ENCODE peak calls at places on chromosomes 12 and 14, in eight cellular contexts. T, K, H, E, I, F, S and U are unnamed samples.

GRCh38 chr14:104177411-104177810 is 39.0 kb downstream of the KIF26A start:
- DNase-seq in T (no peak), K (no peak), H (no peak), E (no peak), I (no peak), F (no peak), S (no peak), U (no peak)

GRCh38 chr12:49615725-49616124 is 7.6 kb upstream of the PRPF40B start:
- DNase-seq in T (no peak), K (no peak), H (no peak), E (no peak), I (no peak), F (no peak), S (no peak), U (no peak)

GRCh38 chr12:129145381-129145780 is 292.1 kb downstream of the GLT1D1 start:
- DNase-seq in T (no peak), K (no peak), H (no peak), E (no peak), I (no peak), F (no peak), S (no peak), U (no peak)

GRCh38 chr14:69559581-69560011 is 15.1 kb downstream of the CCDC177 start:
- DNase-seq in T (no peak), K (no peak), H (no peak), E (no peak), I (no peak), F (no peak), S (no peak), U (no peak)

GRCh38 chr12:45184145-45184958 is 31.5 kb upstream of the ANO6 start:
- DNase-seq in T (no peak), K (no peak), H (no peak), E (no peak), I (no peak), F (no peak), S (no peak), U (no peak)

GRCh38 chr12:54657048-54657696 is 9.0 kb upstream of the DCD start:
- DNase-seq in T (no peak), K (no peak), H (no peak), E (no peak), I (no peak), F (no peak), S (peak; percentile 15), U (no peak)

GRCh38 chr14:31261859-31262739 is 54.5 kb upstream of the HECTD1 start:
- DNase-seq in T (no peak), K (no peak), H (peak; percentile 65), E (peak; percentile 77), I (peak; percentile 22), F (no peak), S (no peak), U (no peak)

GRCh38 chr14:78835909-78836308 is 665.7 kb downstream of the NRXN3 start:
- DNase-seq in T (no peak), K (no peak), H (no peak), E (no peak), I (no peak), F (no peak), S (no peak), U (no peak)

GRCh38 chr12:5200276-5201087 is 156.8 kb downstream of the KCNA5 start:
- DNase-seq in T (peak; percentile 79), K (peak; percentile 70), H (no peak), E (peak; percentile 30), I (no peak), F (peak; percentile 38), S (peak; percentile 33), U (no peak)

GRCh38 chr12:90013409-90013808 is 304.8 kb upstream of the ATP2B1 start:
- DNase-seq in T (no peak), K (no peak), H (no peak), E (no peak), I (no peak), F (no peak), S (no peak), U (no peak)

GRCh38 chr14:104281768-104282301 is 143.4 kb downstream of the KIF26A start:
- DNase-seq in T (no peak), K (peak; percentile 54), H (peak; percentile 87), E (peak; percentile 14), I (no peak), F (peak; percentile 14), S (no peak), U (no peak)

GRCh38 chr12:88855301-88855700 is 275.0 kb upstream of the KITLG start:
- DNase-seq in T (no peak), K (no peak), H (no peak), E (no peak), I (no peak), F (no peak), S (peak; percentile 74), U (no peak)

GRCh38 chr14:103848720-103849077 is 1.3 kb upstream of the PPP1R13B start:
- DNase-seq in T (no peak), K (no peak), H (no peak), E (no peak), I (no peak), F (peak; percentile 46), S (no peak), U (no peak)

GRCh38 chr12:69150796-69151127 is 88.6 kb upstream of the CPSF6 start:
- DNase-seq in T (no peak), K (no peak), H (no peak), E (no peak), I (no peak), F (no peak), S (no peak), U (no peak)

GRCh38 chr12:112169086-112169872 is 43.9 kb downstream of the TRAFD1 start:
- DNase-seq in T (no peak), K (no peak), H (no peak), E (no peak), I (no peak), F (no peak), S (no peak), U (no peak)

GRCh38 chr12:6899837-6900519 is 4.6 kb upstream of the LRRC23 start:
- DNase-seq in T (peak; percentile 56), K (peak; percentile 80), H (no peak), E (peak; percentile 54), I (peak; percentile 36), F (peak; percentile 69), S (no peak), U (no peak)

GRCh38 chr14:28676481-28676880 is 90.1 kb upstream of the FOXG1 start:
- DNase-seq in T (no peak), K (no peak), H (no peak), E (no peak), I (no peak), F (no peak), S (no peak), U (no peak)

GRCh38 chr12:2375871-2376270 is 323.1 kb downstream of the CACNA1C start:
- DNase-seq in T (no peak), K (no peak), H (no peak), E (no peak), I (no peak), F (no peak), S (no peak), U (no peak)

GRCh38 chr14:59134307-59134706 is 54.2 kb upstream of the DAAM1 start:
- DNase-seq in T (no peak), K (no peak), H (no peak), E (no peak), I (no peak), F (no peak), S (no peak), U (no peak)

GRCh38 chr14:24334431-24335271 is at the start of gene ADCY4:
- DNase-seq in T (no peak), K (no peak), H (no peak), E (no peak), I (no peak), F (peak; percentile 78), S (no peak), U (no peak)

GRCh38 chr12:121025442-121026226 is 9.3 kb upstream of the C12orf43 start:
- DNase-seq in T (no peak), K (peak; percentile 45), H (peak; percentile 90), E (no peak), I (no peak), F (no peak), S (no peak), U (no peak)

GRCh38 chr14:70595443-70596185 is 4.8 kb downstream of the MED6 start:
- DNase-seq in T (peak; percentile 25), K (no peak), H (no peak), E (no peak), I (no peak), F (no peak), S (no peak), U (no peak)

GRCh38 chr12:89566615-89567014 is 40.8 kb upstream of the POC1B start:
- DNase-seq in T (no peak), K (no peak), H (no peak), E (no peak), I (no peak), F (no peak), S (no peak), U (no peak)

GRCh38 chr12:123387508-123388217 is 3.7 kb downstream of the KMT5A start:
- DNase-seq in T (no peak), K (no peak), H (no peak), E (peak; percentile 23), I (no peak), F (no peak), S (no peak), U (no peak)
- H3K4me1 ChIP-seq in T (peaks cover 31% of the 10 kb centered on the region), K (peaks cover 52% of the 10 kb centered on the region), H (peaks cover 21% of the 10 kb centered on the region), E (peaks cover 45% of the 10 kb centered on the region), I (peaks cover 58% of the 10 kb centered on the region), F (peaks cover 25% of the 10 kb centered on the region), S (peaks cover 10% of the 10 kb centered on the region), U (peaks cover 27% of the 10 kb centered on the region)

GRCh38 chr14:39548358-39548757 is 116.1 kb upstream of the FBXO33 start:
- DNase-seq in T (no peak), K (no peak), H (no peak), E (no peak), I (no peak), F (no peak), S (no peak), U (no peak)
- H3K9me3 ChIP-seq in T (no peaks in the 10 kb centered on the region), K (no peaks in the 10 kb centered on the region), H (no peaks in the 10 kb centered on the region), E (no peaks in the 10 kb centered on the region), I (no peaks in the 10 kb centered on the region), F (no peaks in the 10 kb centered on the region), S (no peaks in the 10 kb centered on the region), U (no peaks in the 10 kb centered on the region)

GRCh38 chr12:25962932-25963525 is 4.5 kb downstream of the RASSF8 start:
- DNase-seq in T (peak; percentile 28), K (no peak), H (no peak), E (no peak), I (no peak), F (no peak), S (no peak), U (no peak)
- H3K4me3 ChIP-seq in T (no peak overlapping the region), K (no peak overlapping the region), H (no peak overlapping the region), E (no peak overlapping the region), I (no peak overlapping the region), F (no peak overlapping the region), S (no peak overlapping the region), U (no peak overlapping the region)

GRCh38 chr12:52950553-52950952 is 1.6 kb downstream of the KRT18 start:
- DNase-seq in T (no peak), K (no peak), H (no peak), E (no peak), I (no peak), F (no peak), S (no peak), U (no peak)

GRCh38 chr12:52952082-52952801 is 3.3 kb downstream of the KRT18 start:
- DNase-seq in T (peak; percentile 60), K (peak; percentile 83), H (peak; percentile 72), E (peak; percentile 65), I (no peak), F (no peak), S (no peak), U (no peak)

GRCh38 chr12:52949413-52950331 is 754 bp downstream of the KRT18 start:
- DNase-seq in T (no peak), K (peak; percentile 73), H (no peak), E (peak; percentile 85), I (no peak), F (no peak), S (no peak), U (no peak)

GRCh38 chr12:52951640-52952039 is 2.7 kb downstream of the KRT18 start:
- DNase-seq in T (no peak), K (no peak), H (no peak), E (no peak), I (no peak), F (no peak), S (no peak), U (no peak)

GRCh38 chr12:52951126-52951525 is 2.2 kb downstream of the KRT18 start:
- DNase-seq in T (no peak), K (no peak), H (no peak), E (no peak), I (no peak), F (no peak), S (no peak), U (no peak)
- H3K4me1 ChIP-seq in T (peaks cover 9% of the 10 kb centered on the region), K (no peaks in the 10 kb centered on the region), H (peaks cover 33% of the 10 kb centered on the region), E (peaks cover 9% of the 10 kb centered on the region), I (peaks cover 9% of the 10 kb centered on the region), F (no peaks in the 10 kb centered on the region), S (no peaks in the 10 kb centered on the region), U (peaks cover 8% of the 10 kb centered on the region)